ENCODE peak calls at places on chromosomes 7 and 10, in seven cellular contexts. U, J, G, O, A, Z and F are unnamed samples.

GRCh38 chr7:158595068-158595467 is 7.4 kb upstream of the PTPRN2 start:
- DNase-seq in G (no peak), A (no peak), J (no peak), O (no peak), U (no peak), Z (no peak), F (no peak)

GRCh38 chr10:85995791-85996190 is 370.8 kb downstream of the GRID1 start:
- DNase-seq in J (no peak), Z (no peak), A (peak; percentile 34), G (peak; percentile 48), O (no peak), U (peak; percentile 31), F (peak; percentile 19)

GRCh38 chr7:155208681-155209477 is 88.8 kb upstream of the INSIG1 start:
- DNase-seq in O (no peak), G (no peak), A (no peak), J (no peak), Z (no peak), U (no peak), F (peak; percentile 29)

GRCh38 chr7:131489196-131489595 is 67.2 kb downstream of the PODXL start:
- DNase-seq in U (no peak), Z (no peak), J (no peak), A (no peak), O (no peak), G (no peak), F (no peak)

GRCh38 chr10:70379581-70380176 is 2.7 kb downstream of the LRRC20 start:
- DNase-seq in J (no peak), G (no peak), Z (no peak), A (no peak), O (no peak), U (peak; percentile 38), F (peak; percentile 53)

GRCh38 chr10:10394933-10395658 is 622.6 kb upstream of the CELF2 start:
- DNase-seq in J (no peak), A (no peak), U (no peak), Z (no peak), O (no peak), G (no peak), F (no peak)

GRCh38 chr7:34939175-34939574 is 98.1 kb downstream of the DPY19L1 start:
- DNase-seq in G (no peak), U (no peak), O (no peak), J (no peak), Z (no peak), A (no peak), F (no peak)

GRCh38 chr7:117444646-117445045 is 17.4 kb upstream of the ASZ1 start:
- DNase-seq in O (no peak), U (no peak), J (no peak), G (no peak), Z (no peak), A (no peak), F (no peak)

GRCh38 chr10:131845505-131846223 is 55.1 kb upstream of the PPP2R2D start:
- DNase-seq in U (no peak), Z (no peak), A (no peak), J (no peak), O (peak; percentile 29), G (no peak), F (no peak)

GRCh38 chr7:31073486-31074383 is 21.6 kb downstream of the ADCYAP1R1 start:
- DNase-seq in U (no peak), O (no peak), A (no peak), G (no peak), Z (no peak), J (no peak), F (no peak)

GRCh38 chr7:1360521-1360971 is 98.7 kb downstream of the MICALL2 start:
- DNase-seq in J (no peak), Z (no peak), U (no peak), G (no peak), O (no peak), A (no peak), F (no peak)

GRCh38 chr10:69045441-69046300 is 42.2 kb upstream of the SRGN start:
- DNase-seq in G (no peak), O (no peak), A (no peak), Z (peak; percentile 67), U (no peak), J (no peak), F (no peak)

GRCh38 chr10:86918022-86918471 is 39.4 kb downstream of the MMRN2 start:
- DNase-seq in Z (no peak), O (no peak), U (no peak), A (no peak), G (no peak), J (no peak), F (no peak)

GRCh38 chr7:44147026-44147881 is 6.1 kb upstream of the MYL7 start:
- DNase-seq in A (no peak), U (no peak), Z (peak; percentile 53), J (no peak), G (no peak), O (peak; percentile 40), F (no peak)

GRCh38 chr7:66013938-66014337 is 31.9 kb upstream of the GUSB start:
- DNase-seq in J (no peak), A (peak; percentile 45), Z (no peak), U (peak; percentile 59), O (no peak), G (peak; percentile 3), F (peak; percentile 53)

GRCh38 chr10:29377333-29377961 is 88.6 kb downstream of the LYZL1 start:
- DNase-seq in Z (no peak), U (peak; percentile 39), A (no peak), J (no peak), G (no peak), O (no peak), F (peak; percentile 53)

GRCh38 chr7:132113536-132114409 is 462.5 kb downstream of the PLXNA4 start:
- DNase-seq in A (no peak), Z (no peak), U (peak; percentile 36), J (no peak), G (no peak), O (no peak), F (no peak)

GRCh38 chr7:84700563-84701370 is 486.1 kb downstream of the SEMA3D start:
- DNase-seq in U (no peak), G (no peak), Z (no peak), J (no peak), O (no peak), A (no peak), F (no peak)

GRCh38 chr10:11164806-11165590 is 147.3 kb downstream of the CELF2 start:
- DNase-seq in U (peak; percentile 46), O (no peak), Z (peak; percentile 90), G (peak; percentile 45), A (peak; percentile 31), J (peak; percentile 26), F (peak; percentile 57)